ENCODE peak calls at places on chromosomes 5 and 9, in ten cellular contexts. O is stimulated activated CD8-positive, alpha-beta memory T cell treated with anti-CD3 and anti-CD28 coated beads, Interleukin-2, amount 100 ng/mL, for 1 hour; V is stimulated activated naive CD8-positive, alpha-beta T cell treated with anti-CD3 and anti-CD28 coated beads, Interleukin-15, Interleukin-2, amounts not matched to agents 100 U/mL and 50 U/mL, for 24 hours; S is posterior cingulate gyrus; Q is anterior cingulate cortex; R is activated CD4-positive, alpha-beta memory T cell treated with anti-CD3 and anti-CD28 coated beads, Interleukin-2, amount 10 ng/mL, durations not matched to agents 7 days and 5 days; I is A172; Z is COLO829; T is CD14-positive monocyte; N is left cardiac atrium. Y is an unnamed sample.

GRCh38 chr5:110790673-110791072 is 51.9 kb downstream of the SLC25A46 start:
- DNase-seq in Q (no peak), T (no peak), V (no peak), Z (no peak), R (no peak), I (no peak), O (no peak), N (no peak), S (no peak), Y (peak)

GRCh38 chr9:103789686-103790085 is 304.4 kb upstream of the SMC2 start:
- DNase-seq in S (no peak), V (no peak), I (no peak), O (no peak), Q (no peak), N (no peak), T (no peak), R (no peak), Z (peak), Y (no peak)

GRCh38 chr9:88702985-88703384 is 168.0 kb downstream of the NXNL2 start:
- DNase-seq in S (no peak), O (no peak), N (no peak), V (no peak), Z (no peak), T (no peak), I (no peak), R (no peak), Q (no peak), Y (no peak)

GRCh38 chr9:95981741-95982390 is 106.4 kb downstream of the ERCC6L2 start:
- DNase-seq in N (no peak), Q (no peak), O (no peak), V (no peak), I (no peak), R (no peak), T (no peak), Z (peak), S (no peak), Y (no peak)

GRCh38 chr5:4254736-4255135 is 659.1 kb downstream of the IRX1 start:
- DNase-seq in R (no peak), O (no peak), Q (no peak), V (no peak), Z (no peak), S (no peak), I (no peak), T (no peak), N (no peak), Y (no peak)

GRCh38 chr9:4905135-4905490 is 80.0 kb upstream of the JAK2 start:
- DNase-seq in Q (no peak), R (no peak), O (no peak), N (no peak), T (no peak), I (no peak), V (no peak), S (no peak), Z (no peak), Y (no peak)

GRCh38 chr9:33025572-33026347 is 687 bp downstream of the DNAJA1 start:
- DNase-seq in S (peak), I (peak), Q (peak), O (peak), V (peak), Z (peak), T (peak), R (peak), N (peak), Y (peak)

GRCh38 chr5:175344331-175345200 is 99.4 kb downstream of the DRD1 start:
- DNase-seq in O (no peak), V (no peak), T (no peak), S (peak), Q (no peak), I (peak), N (peak), R (no peak), Z (peak), Y (no peak)

GRCh38 chr9:112174965-112175795 is at the start of gene SUSD1:
- DNase-seq in Q (no peak), I (no peak), N (peak), V (peak), S (no peak), R (peak), Z (no peak), O (peak), T (peak), Y (no peak)

GRCh38 chr5:149175346-149176113 is 34.2 kb downstream of the ABLIM3 start:
- DNase-seq in R (no peak), I (no peak), Z (no peak), O (no peak), S (no peak), V (no peak), Q (no peak), N (peak), T (no peak), Y (no peak)

GRCh38 chr5:149002053-149002452 is 60.8 kb downstream of the SH3TC2 start:
- DNase-seq in V (no peak), T (no peak), S (no peak), R (no peak), Q (no peak), N (no peak), Z (no peak), I (peak), O (no peak), Y (peak)

GRCh38 chr9:90027296-90027790 is 422.5 kb downstream of the GADD45G start:
- DNase-seq in N (no peak), S (no peak), R (no peak), Z (no peak), O (no peak), V (no peak), T (no peak), Q (no peak), I (no peak), Y (no peak)

GRCh38 chr5:112951124-112951702 is 25.4 kb upstream of the DCP2 start:
- DNase-seq in R (peak), Q (no peak), N (no peak), T (no peak), V (no peak), I (no peak), Z (no peak), S (no peak), O (no peak), Y (no peak)

Y was measured in foreskin melanocyte.